ENCODE peak calls at places on chromosomes 7 and 10, in four cellular contexts. R is SK-N-SH, A is HepG2, B is K562. S is an unnamed sample.

GRCh38 chr7:26208040-26208439 is 6.5 kb downstream of the CBX3 start:
- DNase-seq in R (peak; percentile 58), A (no peak), B (no peak), S (no peak)

GRCh38 chr7:113394856-113395255 is 276.5 kb upstream of the SMIM30 start:
- DNase-seq in R (no peak), A (no peak), B (no peak), S (no peak)

GRCh38 chr10:72089618-72090017 is 1.3 kb upstream of the SPOCK2 start:
- DNase-seq in R (no peak), A (no peak), B (no peak), S (no peak)

GRCh38 chr10:60894816-60895215 is 49.2 kb downstream of the RHOBTB1 start:
- DNase-seq in R (no peak), A (peak; percentile 59), B (no peak), S (no peak)

GRCh38 chr10:78935697-78936407 is 132.9 kb upstream of the ZMIZ1 start:
- DNase-seq in R (no peak), A (no peak), B (no peak), S (no peak)

GRCh38 chr7:70072220-70072619 is 473.9 kb downstream of the AUTS2 start:
- DNase-seq in R (no peak), A (no peak), B (no peak), S (no peak)

GRCh38 chr10:104766341-104766740 is 125.3 kb downstream of the SORCS3 start:
- DNase-seq in R (no peak), A (no peak), B (no peak), S (no peak)

GRCh38 chr7:91248996-91249395 is 15.2 kb upstream of the FZD1 start:
- DNase-seq in R (peak; percentile 22), A (no peak), B (no peak), S (no peak)

GRCh38 chr10:117541405-117541908 is 1.1 kb upstream of the EMX2 start:
- DNase-seq in R (no peak), A (no peak), B (no peak), S (no peak)

GRCh38 chr7:27143022-27143949 is at the start of gene HOXA5:
- DNase-seq in R (peak; percentile 92), A (peak; percentile 90), B (no peak), S (no peak)

GRCh38 chr10:4677296-4678021 is 148.5 kb upstream of the AKR1E2 start:
- DNase-seq in R (no peak), A (no peak), B (no peak), S (no peak)

GRCh38 chr10:100939763-100940344 is 27.1 kb downstream of the SLF2 start:
- DNase-seq in R (no peak), A (no peak), B (no peak), S (no peak)

GRCh38 chr10:112721080-112721698 is 228.9 kb upstream of the TCF7L2 start:
- DNase-seq in R (no peak), A (peak; percentile 31), B (peak; percentile 25), S (peak; percentile 63)

GRCh38 chr7:115099906-115100305 is 178.0 kb downstream of the MDFIC start:
- DNase-seq in R (no peak), A (peak; percentile 52), B (no peak), S (peak; percentile 9)

GRCh38 chr7:99628471-99629465 is 12.0 kb downstream of the ZSCAN25 start:
- DNase-seq in R (no peak), A (no peak), B (no peak), S (no peak)

GRCh38 chr10:19570991-19571390 is 245.2 kb upstream of the PLXDC2 start:
- DNase-seq in R (no peak), A (no peak), B (no peak), S (no peak)

GRCh38 chr10:128263891-128264688 is 137.9 kb upstream of the MKI67 start:
- DNase-seq in R (peak; percentile 68), A (peak; percentile 23), B (peak; percentile 50), S (peak; percentile 23)

GRCh38 chr10:55793024-55793423 is 568.0 kb downstream of the ZWINT start:
- DNase-seq in R (no peak), A (no peak), B (no peak), S (no peak)

GRCh38 chr10:58565256-58565655 is 52.6 kb downstream of the BICC1 start:
- DNase-seq in R (peak; percentile 26), A (no peak), B (no peak), S (no peak)

GRCh38 chr10:72043016-72043834 is 45.1 kb downstream of the SPOCK2 start:
- DNase-seq in R (no peak), A (no peak), B (no peak), S (peak; percentile 20)

GRCh38 chr10:116753759-116754158 is 11.4 kb upstream of the HSPA12A start:
- DNase-seq in R (no peak), A (no peak), B (no peak), S (no peak)

GRCh38 chr7:135391514-135391913 is 118.4 kb downstream of the CNOT4 start:
- DNase-seq in R (no peak), A (no peak), B (no peak), S (no peak)

GRCh38 chr7:134855467-134855866 is 76.0 kb downstream of the CALD1 start:
- DNase-seq in R (no peak), A (no peak), B (no peak), S (no peak)

GRCh38 chr7:92735707-92736106 is 100.7 kb downstream of the CDK6 start:
- DNase-seq in R (no peak), A (no peak), B (no peak), S (no peak)

GRCh38 chr10:109126016-109126415 is 797.3 kb downstream of the XPNPEP1 start:
- DNase-seq in R (peak; percentile 9), A (no peak), B (no peak), S (no peak)

GRCh38 chr10:12375076-12375504 is 25.7 kb downstream of the CAMK1D start:
- DNase-seq in R (no peak), A (no peak), B (no peak), S (no peak)

GRCh38 chr10:75779276-75779675 is 347.9 kb downstream of the LRMDA start:
- DNase-seq in R (no peak), A (no peak), B (no peak), S (no peak)

GRCh38 chr7:100886142-100886935 is 3.2 kb downstream of the UFSP1 start:
- DNase-seq in R (peak; percentile 32), A (no peak), B (no peak), S (no peak)

GRCh38 chr10:22491480-22491879 is 146.2 kb downstream of the SPAG6 start:
- DNase-seq in R (no peak), A (no peak), B (no peak), S (no peak)

GRCh38 chr7:16114633-16115032 is 306.7 kb downstream of the CRPPA start:
- DNase-seq in R (no peak), A (no peak), B (peak; percentile 58), S (peak; percentile 70)

GRCh38 chr10:5549462-5550249 is 24.9 kb downstream of the CALML3 start:
- DNase-seq in R (no peak), A (no peak), B (no peak), S (no peak)

GRCh38 chr10:35903021-35903420 is 260.9 kb upstream of the FZD8 start:
- DNase-seq in R (no peak), A (no peak), B (no peak), S (no peak)

DNA sequence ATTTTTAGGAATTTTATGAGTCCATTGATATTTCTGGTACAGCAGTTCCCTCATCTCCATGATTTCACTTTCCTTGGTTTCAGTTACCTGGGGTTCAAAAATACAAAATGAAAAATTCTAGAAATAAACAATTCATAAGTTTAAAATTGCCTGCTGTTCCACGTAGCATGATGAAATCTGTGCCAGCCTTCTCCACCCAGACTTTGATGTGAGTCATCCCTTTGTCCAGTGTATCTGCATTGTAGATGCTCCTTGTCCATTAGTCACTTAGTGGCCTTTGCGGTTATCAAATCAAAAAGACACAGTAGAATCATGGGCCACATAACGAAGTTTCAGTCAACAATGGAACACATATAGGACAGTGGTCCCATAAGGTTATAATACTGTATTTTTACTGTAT is 286.9 kb downstream of the PTEN start:
- DNase-seq in R (no peak), A (no peak), B (no peak), S (no peak)
- TF ChIP-seq JUND in R (peak; percentile 79), A (no peak), B (no peak), S (no peak)

GRCh38 chr10:73413108-73413527 is 740 bp downstream of the ANXA7 start:
- DNase-seq in R (peak; percentile 48), A (peak; percentile 81), B (peak; percentile 78), S (peak; percentile 85)

GRCh38 chr10:73413528-73414229 is at the start of gene ANXA7:
- DNase-seq in R (peak; percentile 99), A (peak; percentile 81), B (peak; percentile 97), S (peak; percentile 95)

GRCh38 chr10:73416571-73416970 is 2.7 kb upstream of the ANXA7 start:
- DNase-seq in R (no peak), A (no peak), B (no peak), S (no peak)

GRCh38 chr10:73410897-73411296 is 3.0 kb downstream of the ANXA7 start:
- DNase-seq in R (no peak), A (no peak), B (no peak), S (no peak)

DNA sequence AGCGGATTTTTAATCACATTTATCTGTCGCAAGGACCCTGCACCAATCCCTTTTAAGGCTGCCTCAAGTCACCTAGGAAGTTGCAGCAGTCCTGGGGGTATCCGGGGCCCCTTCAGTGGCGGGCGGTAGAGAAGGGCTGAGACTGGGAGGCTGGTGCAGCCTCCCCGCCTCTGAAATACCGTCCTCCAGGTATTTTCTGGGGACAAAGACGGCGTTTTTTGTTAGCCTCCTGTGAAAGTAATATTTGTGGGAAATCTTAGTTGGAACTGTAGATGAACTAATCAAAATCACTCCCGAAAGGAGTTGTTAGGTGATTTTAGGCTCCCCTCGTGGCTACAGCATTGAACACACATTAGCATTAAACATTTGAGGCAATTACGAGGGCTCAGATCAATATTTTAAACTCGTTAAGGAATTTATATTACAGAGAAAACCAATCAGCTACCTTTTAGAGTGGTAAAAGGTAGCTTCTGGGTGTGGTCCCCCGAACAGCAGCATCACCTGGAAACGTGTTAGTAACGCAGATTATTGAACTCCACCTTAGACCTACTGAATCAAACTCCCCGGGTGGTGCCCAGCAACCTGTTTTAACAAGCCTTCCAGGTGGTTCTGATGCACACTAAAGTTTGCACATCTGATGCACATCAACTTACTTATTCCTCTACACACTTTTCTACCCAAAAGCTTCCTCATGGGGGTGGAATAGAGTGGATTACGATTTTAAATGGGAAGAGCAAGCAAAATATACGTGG is 548 bp upstream of the ANXA7 start:
- DNase-seq in R (no peak), A (no peak), B (peak; percentile 16), S (no peak)
- TF ChIP-seq JUND in R (no peak), A (no peak), B (no peak), S (no peak)

DNA sequence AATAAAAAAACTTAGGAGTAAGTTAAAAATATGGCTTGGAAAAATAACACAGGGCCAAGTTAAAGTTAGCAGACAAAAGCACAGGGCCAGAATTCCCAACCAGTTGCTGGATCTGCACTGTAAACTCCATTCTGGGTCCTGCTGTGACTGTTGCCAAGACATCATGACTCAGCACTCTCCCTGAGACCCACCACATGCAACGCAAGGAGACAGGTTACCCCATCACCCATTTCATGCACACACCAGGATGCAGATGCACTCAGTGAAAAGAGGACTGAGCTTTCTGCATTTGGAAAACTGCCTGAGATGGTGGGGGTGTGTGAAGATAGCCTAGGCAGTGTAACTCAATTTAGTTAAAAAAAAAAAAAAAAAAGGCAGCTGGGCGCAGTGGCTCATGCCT is 97.6 kb upstream of the ZNF438 start:
- DNase-seq in R (no peak), A (no peak), B (peak; percentile 58), S (no peak)
- TF ChIP-seq JUND in R (no peak), A (no peak), B (no peak), S (no peak)

DNA sequence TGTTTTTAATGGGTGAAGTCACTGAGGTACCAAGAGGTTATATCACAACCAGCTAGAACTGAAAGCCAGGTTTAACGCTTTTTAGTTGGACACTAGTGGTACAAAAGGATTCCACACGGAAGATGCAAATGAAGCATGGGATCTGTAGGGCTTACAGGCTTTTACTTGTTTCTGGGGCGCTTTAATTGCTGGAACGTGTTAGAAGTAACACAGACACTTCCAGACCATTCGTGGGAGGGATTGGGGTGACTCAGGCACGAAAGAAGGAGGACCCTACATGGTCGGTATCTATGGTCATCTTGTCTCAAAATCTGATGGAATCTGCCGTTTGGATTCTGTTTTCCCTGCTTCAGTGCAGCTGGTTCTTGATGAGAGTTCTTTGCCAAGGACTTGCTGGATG is 1.0 kb downstream of the YKT6 start:
- DNase-seq in R (no peak), A (no peak), B (peak; percentile 28), S (no peak)
- TF ChIP-seq JUND in R (no peak), A (no peak), B (no peak), S (no peak)